ENCODE peak calls at places on chromosome 9, in five cellular contexts. L, O, M, K and N are unnamed samples.
A peak's percentile ranks its signal among the peaks of the same experiment; 100 is the strongest.

GRCh38 chr9:90018688-90019087 is 413.9 kb downstream of the GADD45G start:
- DNase-seq in L (no peak), O (no peak), M (no peak), K (no peak), N (no peak)

GRCh38 chr9:14838701-14839100 is 71.5 kb downstream of the FREM1 start:
- DNase-seq in L (no peak), O (no peak), M (no peak), K (no peak), N (no peak)

GRCh38 chr9:89768051-89768450 is 163.2 kb downstream of the GADD45G start:
- DNase-seq in L (no peak), O (no peak), M (no peak), K (no peak), N (no peak)

GRCh38 chr9:94173632-94174031 is 85.5 kb upstream of the ZNF169 start:
- DNase-seq in L (no peak), O (no peak), M (no peak), K (no peak), N (no peak)

GRCh38 chr9:33233659-33234335 is 6.2 kb upstream of the SPINK4 start:
- DNase-seq in L (peak; percentile 94), O (no peak), M (peak; percentile 27), K (peak; percentile 91), N (no peak)

GRCh38 chr9:37104183-37104889 is 16.0 kb upstream of the ZCCHC7 start:
- DNase-seq in L (no peak), O (no peak), M (no peak), K (peak; percentile 44), N (no peak)

GRCh38 chr9:136686794-136687711 is at the start of gene AGPAT2:
- DNase-seq in L (peak; percentile 92), O (peak; percentile 52), M (peak; percentile 93), K (peak; percentile 37), N (peak; percentile 86)

GRCh38 chr9:79213417-79214125 is 358.2 kb upstream of the TLE4 start:
- DNase-seq in L (no peak), O (no peak), M (no peak), K (no peak), N (no peak)

GRCh38 chr9:101495810-101496209 is 37.8 kb upstream of the RNF20 start:
- DNase-seq in L (no peak), O (no peak), M (no peak), K (no peak), N (no peak)

GRCh38 chr9:27126682-27127081 is 17.7 kb downstream of the TEK start:
- DNase-seq in L (no peak), O (no peak), M (no peak), K (no peak), N (no peak)

DNA sequence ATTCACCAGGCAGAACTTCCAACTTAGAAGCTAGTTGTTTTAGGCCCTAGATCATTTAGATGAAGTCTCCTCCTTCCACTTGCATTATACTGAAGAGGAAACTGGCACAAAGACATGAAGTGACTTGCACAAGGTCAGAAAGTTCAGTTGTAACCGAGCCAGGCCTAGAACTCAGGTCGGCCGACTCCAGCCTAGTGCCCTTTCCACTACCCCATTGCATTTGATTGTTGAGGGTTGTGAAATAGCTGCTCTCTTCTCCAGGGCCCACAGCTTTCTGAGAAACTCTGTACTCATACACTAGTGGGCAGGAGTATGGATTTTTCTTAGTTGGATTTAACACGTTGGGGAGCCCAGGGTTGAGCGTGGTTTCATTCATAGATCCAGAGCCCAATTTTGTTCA is 5.6 kb downstream of the ZNF462 start:
- DNase-seq in L (peak; percentile 22), O (no peak), M (peak; percentile 56), K (no peak), N (no peak)
- H3K4me1 ChIP-seq in L (peaks cover 74% of the 10 kb centered on the region), O (no peaks in the 10 kb centered on the region), M (peaks cover 29% of the 10 kb centered on the region), K (no peaks in the 10 kb centered on the region), N (peaks cover 6% of the 10 kb centered on the region)

GRCh38 chr9:65411336-65411735 is 126.3 kb upstream of the FOXD4L5 start:
- DNase-seq in L (no peak), O (no peak), M (no peak), K (no peak), N (no peak)

GRCh38 chr9:65410926-65411325 is 125.9 kb upstream of the FOXD4L5 start:
- DNase-seq in L (no peak), O (no peak), M (no peak), K (no peak), N (no peak)

GRCh38 chr9:65405253-65405652 is 120.2 kb upstream of the FOXD4L5 start:
- DNase-seq in L (no peak), O (no peak), M (no peak), K (no peak), N (no peak)

GRCh38 chr9:65411901-65412300 is 126.9 kb upstream of the FOXD4L5 start:
- DNase-seq in L (no peak), O (no peak), M (no peak), K (no peak), N (no peak)

DNA sequence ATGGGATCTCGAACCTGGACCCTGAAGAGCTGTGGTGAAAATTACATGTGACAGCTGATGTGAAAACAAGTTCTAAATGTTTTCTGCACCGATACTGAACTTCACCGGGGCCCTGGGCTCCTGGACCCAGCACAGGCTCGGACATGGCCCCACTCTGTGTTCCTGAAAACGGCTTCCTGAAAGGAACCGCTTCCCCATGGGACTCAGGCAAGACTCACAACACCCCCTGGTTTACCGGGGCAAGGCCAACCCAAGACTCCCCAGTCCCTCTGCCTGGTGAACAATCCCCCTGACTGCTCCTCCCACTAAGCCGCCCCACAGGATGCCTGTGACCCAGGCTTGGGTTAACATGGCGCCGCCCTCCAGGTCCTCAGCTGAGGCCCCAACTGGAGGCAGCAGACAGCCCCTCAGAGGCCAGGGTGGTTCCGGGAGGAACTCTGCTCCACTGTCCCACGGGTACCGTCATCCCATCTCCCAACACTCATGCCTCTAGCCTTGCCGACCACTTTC is 124.5 kb upstream of the FOXD4L5 start:
- DNase-seq in L (no peak), O (no peak), M (no peak), K (no peak), N (no peak)
- H3K9me3 ChIP-seq in L (peaks cover 6% of the 10 kb centered on the region), O (peaks cover 3% of the 10 kb centered on the region), M (no peaks in the 10 kb centered on the region), K (no peaks in the 10 kb centered on the region), N (no peaks in the 10 kb centered on the region)

GRCh38 chr9:99221623-99222415 is at the start of the genes ALG2 and SEC61B:
- DNase-seq in L (peak; percentile 96), O (peak; percentile 89), M (peak; percentile 94), K (peak; percentile 79), N (peak; percentile 95)
- H3K4me1 ChIP-seq in L (peaks cover 47% of the 10 kb centered on the region), O (peaks cover 44% of the 10 kb centered on the region), M (peaks cover 36% of the 10 kb centered on the region), K (peaks cover 26% of the 10 kb centered on the region), N (peaks cover 70% of the 10 kb centered on the region)

DNA sequence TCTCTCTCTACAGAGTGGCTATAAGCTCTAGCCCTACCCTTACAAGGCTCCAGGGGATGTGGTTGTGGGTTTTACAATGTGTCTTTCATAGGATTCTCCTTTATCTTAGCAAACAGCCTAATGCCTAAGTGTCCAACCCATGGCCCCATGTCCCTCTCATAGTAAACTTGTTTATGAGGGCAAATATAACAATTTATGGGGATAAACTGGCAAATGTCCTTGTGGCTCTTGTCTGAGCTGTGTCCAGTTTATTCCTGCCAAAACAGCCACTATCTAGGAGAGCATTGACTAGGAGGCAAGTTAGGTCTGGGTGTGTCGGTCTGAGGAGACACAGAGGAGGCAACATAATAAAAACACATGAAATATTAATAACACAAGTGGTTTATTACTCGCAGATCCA is 335.1 kb downstream of the IZUMO3 start:
- DNase-seq in L (no peak), O (no peak), M (no peak), K (no peak), N (no peak)
- H3K9me3 ChIP-seq in L (no peaks in the 10 kb centered on the region), O (peaks cover 4% of the 10 kb centered on the region), M (no peaks in the 10 kb centered on the region), K (no peaks in the 10 kb centered on the region), N (no peaks in the 10 kb centered on the region)

GRCh38 chr9:91768977-91769916 is 180.8 kb downstream of the ROR2 start:
- DNase-seq in L (no peak), O (no peak), M (no peak), K (no peak), N (no peak)
- H3K4me1 ChIP-seq in L (peaks cover 43% of the 10 kb centered on the region), O (no peaks in the 10 kb centered on the region), M (no peaks in the 10 kb centered on the region), K (no peaks in the 10 kb centered on the region), N (peaks cover 3% of the 10 kb centered on the region)

DNA sequence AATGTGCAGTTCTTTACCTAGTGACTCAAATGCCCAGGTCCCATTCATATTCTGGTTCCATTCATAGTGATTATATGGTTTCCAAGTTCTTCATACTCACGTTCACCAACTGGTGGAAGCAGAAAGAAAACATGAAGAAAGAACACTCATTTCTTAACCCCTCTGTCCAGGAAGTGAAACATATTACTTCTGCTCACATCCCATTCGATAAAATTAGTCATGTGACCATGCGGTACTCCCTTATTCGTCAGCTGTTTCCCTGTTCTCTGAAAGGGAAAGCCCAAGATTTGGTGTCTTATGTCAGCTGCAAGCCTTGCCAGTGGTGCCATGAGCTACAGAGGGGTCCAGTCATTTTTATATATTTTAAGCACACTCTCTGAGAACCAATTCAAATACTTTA is 387.0 kb upstream of the DMAC1 start:
- DNase-seq in L (no peak), O (no peak), M (no peak), K (no peak), N (no peak)
- H3K9me3 ChIP-seq in L (peaks cover 2% of the 10 kb centered on the region), O (peaks cover 2% of the 10 kb centered on the region), M (no peaks in the 10 kb centered on the region), K (no peaks in the 10 kb centered on the region), N (peaks cover 5% of the 10 kb centered on the region)

GRCh38 chr9:95399261-95399660 is 81.8 kb upstream of the FANCC start:
- DNase-seq in L (no peak), O (no peak), M (no peak), K (no peak), N (no peak)
- H3K4me1 ChIP-seq in L (no peaks in the 10 kb centered on the region), O (no peaks in the 10 kb centered on the region), M (no peaks in the 10 kb centered on the region), K (no peaks in the 10 kb centered on the region), N (no peaks in the 10 kb centered on the region)

DNA sequence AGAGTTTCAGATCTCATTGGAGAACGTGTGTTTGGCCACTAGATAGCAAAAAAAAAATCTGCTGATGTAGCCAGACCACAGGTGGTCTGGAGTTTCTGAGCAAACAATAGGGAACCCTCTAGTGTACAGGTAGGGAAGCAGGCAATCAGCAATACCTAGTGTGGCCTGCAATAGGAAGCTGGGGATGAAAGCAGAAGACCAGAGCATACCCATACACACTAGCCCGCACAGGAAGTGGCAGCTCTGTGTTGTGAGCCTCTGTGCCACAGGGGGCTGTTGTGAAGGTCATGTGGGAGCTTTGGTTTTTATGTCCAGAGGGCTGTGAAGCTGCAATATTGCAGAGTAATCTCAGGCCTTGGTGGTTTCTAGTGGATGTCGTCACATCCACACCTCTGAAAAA is 81.2 kb downstream of the MTAP start:
- DNase-seq in L (no peak), O (no peak), M (no peak), K (no peak), N (no peak)
- H3K9me3 ChIP-seq in L (peaks cover 10% of the 10 kb centered on the region), O (peaks cover 3% of the 10 kb centered on the region), M (no peaks in the 10 kb centered on the region), K (peaks cover 8% of the 10 kb centered on the region), N (no peaks in the 10 kb centered on the region)